ENCODE peak calls at places on chromosome 22, in nine cellular contexts. Q, G, R, B, N, C, Z, D and E are unnamed samples.

GRCh38 chr22:36467946-36468345 is 13.5 kb downstream of the TXN2 start:
- DNase-seq in Q (peak; percentile 97), G (no peak), R (no peak), B (peak; percentile 73), N (peak; percentile 60), C (no peak), Z (no peak), D (peak; percentile 52), E (no peak)

GRCh38 chr22:23389271-23390071 is 190.6 kb downstream of the IGLL1 start:
- DNase-seq in Q (peak; percentile 69), G (no peak), R (no peak), B (no peak), N (no peak), C (no peak), Z (no peak), D (no peak), E (no peak)

GRCh38 chr22:42807185-42807584 is 49.9 kb downstream of the ARFGAP3 start:
- DNase-seq in Q (peak; percentile 23), G (no peak), R (no peak), B (no peak), N (no peak), C (no peak), Z (no peak), D (no peak), E (peak; percentile 21)

GRCh38 chr22:34760276-34761008 is 305.5 kb upstream of the ISX start:
- DNase-seq in Q (no peak), G (no peak), R (no peak), B (no peak), N (no peak), C (no peak), Z (no peak), D (peak; percentile 7), E (no peak)

GRCh38 chr22:33053323-33053722 is 4.9 kb downstream of the SYN3 start:
- DNase-seq in Q (no peak), G (no peak), R (no peak), B (no peak), N (no peak), C (no peak), Z (no peak), D (no peak), E (no peak)

GRCh38 chr22:41833369-41834004 is 582 bp downstream of the SREBF2 start:
- DNase-seq in Q (peak; percentile 82), G (peak; percentile 61), R (peak; percentile 41), B (peak; percentile 54), N (no peak), C (peak; percentile 35), Z (peak; percentile 64), D (peak; percentile 44), E (peak; percentile 47)

GRCh38 chr22:50310209-50310722 is 2.8 kb upstream of the PLXNB2 start:
- DNase-seq in Q (peak; percentile 47), G (no peak), R (no peak), B (no peak), N (no peak), C (no peak), Z (no peak), D (no peak), E (peak; percentile 82)

GRCh38 chr22:38949889-38950405 is 7.5 kb upstream of the APOBEC3A start:
- DNase-seq in Q (no peak), G (no peak), R (no peak), B (no peak), N (no peak), C (no peak), Z (no peak), D (no peak), E (no peak)

GRCh38 chr22:24553597-24554315 is 1.2 kb downstream of the GUCD1 start:
- DNase-seq in Q (peak; percentile 69), G (no peak), R (no peak), B (peak; percentile 35), N (no peak), C (no peak), Z (peak; percentile 35), D (peak; percentile 20), E (no peak)

GRCh38 chr22:35275580-35275979 is 18.3 kb downstream of the HMGXB4 start:
- DNase-seq in Q (peak; percentile 75), G (no peak), R (no peak), B (no peak), N (no peak), C (no peak), Z (no peak), D (no peak), E (no peak)

GRCh38 chr22:34897126-34897525 is 168.8 kb upstream of the ISX start:
- DNase-seq in Q (no peak), G (no peak), R (no peak), B (no peak), N (no peak), C (no peak), Z (no peak), D (no peak), E (no peak)

GRCh38 chr22:47452184-47452583 is 689.7 kb downstream of the TBC1D22A start:
- DNase-seq in Q (no peak), G (no peak), R (no peak), B (no peak), N (no peak), C (no peak), Z (no peak), D (no peak), E (no peak)

DNA sequence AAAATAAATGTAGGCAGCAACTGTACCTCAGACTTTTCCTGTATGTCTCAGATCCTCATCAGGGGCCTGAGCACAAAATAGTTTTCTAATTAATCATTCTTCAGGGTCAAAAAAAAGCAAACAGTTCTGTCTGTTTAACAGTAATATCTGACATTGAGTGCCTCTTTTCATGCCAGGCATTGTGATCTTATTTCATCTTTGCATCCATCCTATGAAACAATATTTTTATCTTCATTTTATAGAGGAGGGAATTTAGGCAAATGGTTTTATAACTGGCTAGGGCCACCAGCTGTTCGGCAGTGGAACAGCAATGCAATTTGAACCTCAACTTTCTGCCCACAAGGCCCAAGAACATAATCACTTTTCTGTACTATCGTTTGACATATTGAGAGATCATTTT is 145.6 kb downstream of the WNT7B start:
- DNase-seq in Q (no peak), G (no peak), R (no peak), B (no peak), N (no peak), C (no peak), Z (no peak), D (no peak), E (no peak)
- TF ChIP-seq CTCF in Q (peak; percentile 71), G (peak; percentile 23), R (peak; percentile 47), B (peak; percentile 13), N (peak; percentile 59), C (no peak), Z (no peak), D (no peak), E (no peak)

GRCh38 chr22:26174280-26174679 is 5.0 kb downstream of the SEZ6L start:
- DNase-seq in Q (peak; percentile 56), G (no peak), R (no peak), B (no peak), N (no peak), C (no peak), Z (peak; percentile 31), D (peak; percentile 11), E (no peak)
- TF ChIP-seq CTCF in Q (peak; percentile 26), G (no peak), R (no peak), B (no peak), N (peak; percentile 26), C (peak; percentile 21), Z (peak; percentile 31), D (no peak), E (no peak)

GRCh38 chr22:27886843-27887151 is 32.3 kb downstream of the PITPNB start:
- DNase-seq in Q (no peak), G (no peak), R (no peak), B (no peak), N (no peak), C (no peak), Z (no peak), D (no peak), E (no peak)
- TF ChIP-seq CTCF in Q (no peak), G (no peak), R (no peak), B (no peak), N (no peak), C (no peak), Z (peak; percentile 24), D (no peak), E (no peak)

GRCh38 chr22:37472418-37473006 is 13.7 kb downstream of the MFNG start:
- DNase-seq in Q (no peak), G (peak; percentile 44), R (peak; percentile 55), B (no peak), N (no peak), C (no peak), Z (peak; percentile 47), D (peak; percentile 47), E (no peak)
- TF ChIP-seq CTCF in Q (peak; percentile 66), G (peak; percentile 59), R (peak; percentile 38), B (no peak), N (peak; percentile 68), C (peak; percentile 60), Z (peak; percentile 39), D (peak; percentile 49), E (no peak)

DNA sequence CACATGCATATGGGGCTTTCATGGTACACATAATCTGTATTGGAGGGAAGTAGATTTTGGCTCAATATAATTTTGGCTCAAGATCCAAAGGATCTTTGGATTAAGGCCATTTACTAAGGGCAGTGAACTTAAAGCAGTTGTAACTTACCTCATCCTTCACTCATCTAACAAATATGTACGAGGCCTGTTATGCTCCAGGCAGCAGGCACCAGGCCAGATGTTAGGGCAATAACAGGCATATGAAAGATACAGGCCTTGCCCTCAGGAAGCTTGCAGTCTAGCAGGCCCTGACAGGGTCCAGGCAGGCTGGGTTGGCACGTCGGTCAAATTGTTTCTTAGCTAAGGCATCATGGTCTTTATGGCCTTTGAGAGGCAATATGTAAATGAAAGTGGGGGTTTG is 44.6 kb downstream of the LIF start:
- DNase-seq in Q (peak; percentile 87), G (no peak), R (no peak), B (no peak), N (no peak), C (no peak), Z (no peak), D (no peak), E (no peak)
- TF ChIP-seq CTCF in Q (no peak), G (no peak), R (no peak), B (no peak), N (no peak), C (no peak), Z (no peak), D (no peak), E (no peak)

GRCh38 chr22:21022955-21023614 is 8.1 kb downstream of the P2RX6 start:
- DNase-seq in Q (peak; percentile 75), G (no peak), R (no peak), B (no peak), N (no peak), C (no peak), Z (no peak), D (no peak), E (no peak)
- TF ChIP-seq CTCF in Q (no peak), G (no peak), R (peak; percentile 4), B (no peak), N (no peak), C (peak; percentile 27), Z (no peak), D (no peak), E (no peak)